ENCODE peak calls at places on chromosomes 16 and 17, in four cellular contexts. M, O, N and J are unnamed samples.

GRCh38 chr17:74432484-74433391 is 850 bp downstream of the GPRC5C start:
- DNase-seq in M (no peak), N (no peak), O (no peak), J (no peak)

GRCh38 chr16:82187829-82188228 is 17.8 kb upstream of the MPHOSPH6 start:
- DNase-seq in M (no peak), N (no peak), O (no peak), J (no peak)

GRCh38 chr17:15194859-15195277 is 70.3 kb downstream of the PMP22 start:
- DNase-seq in O (no peak), M (no peak), N (no peak), J (peak; percentile 2)

GRCh38 chr16:55155815-55156214 is 168.2 kb upstream of the IRX6 start:
- DNase-seq in M (no peak), O (peak; percentile 46), N (no peak), J (no peak)

GRCh38 chr16:57390635-57391307 is 13.8 kb upstream of the CCL17 start:
- DNase-seq in O (no peak), N (no peak), M (no peak), J (no peak)

GRCh38 chr17:30819941-30820705 is 4.4 kb downstream of the CRLF3 start:
- DNase-seq in O (no peak), M (no peak), N (no peak), J (peak; percentile 9)

GRCh38 chr17:57186231-57187019 is 69.9 kb upstream of the MSI2 start:
- DNase-seq in N (no peak), M (no peak), O (no peak), J (no peak)

GRCh38 chr17:33169580-33170285 is 123.4 kb downstream of the ASIC2 start:
- DNase-seq in N (no peak), M (peak; percentile 23), O (no peak), J (peak; percentile 57)

GRCh38 chr17:10870651-10871050 is 32.8 kb upstream of the PIRT start:
- DNase-seq in M (no peak), O (no peak), N (no peak), J (no peak)

GRCh38 chr17:27323538-27324212 is 29.8 kb downstream of the WSB1 start:
- DNase-seq in O (peak; percentile 53), M (peak; percentile 69), N (peak; percentile 77), J (peak; percentile 16)

GRCh38 chr17:80104321-80104955 is 3.1 kb downstream of the GAA start:
- DNase-seq in N (no peak), O (no peak), M (no peak), J (no peak)

GRCh38 chr16:53024045-53024444 is 28.7 kb downstream of the CHD9NB start:
- DNase-seq in O (peak; percentile 28), N (no peak), M (no peak), J (no peak)

GRCh38 chr17:81685108-81685507 is 1.3 kb downstream of the HGS start:
- DNase-seq in N (no peak), O (no peak), M (no peak), J (peak; percentile 87)

GRCh38 chr17:82917656-82918345 is 78.0 kb upstream of the ZNF750 start:
- DNase-seq in N (peak; percentile 23), O (peak; percentile 50), M (no peak), J (peak; percentile 23)

GRCh38 chr16:49542391-49542891 is 168.8 kb downstream of the C16orf78 start:
- DNase-seq in O (no peak), M (no peak), N (no peak), J (no peak)

GRCh38 chr17:44324571-44325275 is at the start of gene SLC25A39:
- DNase-seq in M (peak; percentile 97), O (peak; percentile 95), N (peak; percentile 85), J (peak; percentile 93)

GRCh38 chr17:74099441-74100340 is 103.8 kb upstream of the RPL38 start:
- DNase-seq in N (no peak), M (no peak), O (no peak), J (no peak)

GRCh38 chr17:78284146-78284545 is 52.7 kb downstream of the TMEM235 start:
- DNase-seq in O (no peak), M (peak; percentile 79), N (no peak), J (peak; percentile 63)

GRCh38 chr17:21242026-21242700 is 11.0 kb downstream of the NATD1 start:
- DNase-seq in N (no peak), M (no peak), O (no peak), J (no peak)

GRCh38 chr16:70301121-70301520 is 2.1 kb downstream of the DDX19B start:
- DNase-seq in M (no peak), N (no peak), O (no peak), J (no peak)

GRCh38 chr16:4346205-4346781 is 4.8 kb downstream of the PAM16 start:
- DNase-seq in N (peak; percentile 42), M (no peak), O (no peak), J (no peak)

GRCh38 chr17:17026163-17026562 is 16.1 kb upstream of the MPRIP start:
- DNase-seq in M (no peak), N (no peak), O (no peak), J (no peak)

DNA sequence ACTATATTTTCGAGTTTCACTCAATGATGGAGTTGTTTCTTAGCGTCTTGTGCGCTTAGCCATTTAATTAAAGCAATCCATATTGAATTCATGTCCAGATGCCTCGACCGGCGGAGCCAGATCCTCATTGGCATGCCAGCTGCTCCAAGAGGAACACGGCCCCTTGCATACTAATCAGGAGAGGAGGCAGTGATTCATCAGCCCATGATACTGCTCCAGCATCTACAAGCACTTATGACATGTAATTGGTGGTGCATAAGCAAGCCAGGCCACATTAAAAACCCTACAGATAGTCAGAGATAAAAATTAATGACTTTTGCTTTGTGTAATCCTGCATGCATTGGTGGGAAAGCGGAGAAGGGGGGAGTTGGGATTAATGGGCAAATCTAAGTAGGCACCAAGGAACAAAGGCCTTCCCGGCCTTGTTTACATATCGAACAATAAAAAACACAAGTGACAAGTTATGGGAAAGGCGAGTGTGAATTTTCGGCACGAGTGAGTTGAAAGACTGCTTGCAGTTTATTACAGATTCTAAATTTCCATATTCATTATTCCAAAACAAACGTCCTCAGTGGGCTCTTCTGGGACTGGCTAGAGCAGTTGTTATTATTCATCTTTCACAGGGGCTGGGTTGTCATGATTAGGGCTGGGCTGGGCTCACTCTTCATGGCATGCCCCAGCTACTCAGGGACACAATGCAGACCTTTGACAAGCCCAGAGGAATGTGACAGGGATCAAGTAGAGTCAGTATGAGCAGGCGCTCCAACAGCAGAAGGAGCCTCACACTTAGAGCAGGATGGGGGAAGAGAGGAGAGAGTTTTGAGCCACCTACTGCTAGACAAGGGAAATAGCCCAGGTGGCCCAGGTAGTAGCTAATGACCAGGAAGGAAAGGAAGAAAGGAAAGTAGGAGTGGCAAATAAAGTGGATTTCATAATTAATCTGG is 281.7 kb upstream of the ZFHX3 start:
- DNase-seq in M (no peak), N (peak; percentile 8), O (no peak), J (no peak)
- TF ChIP-seq CEBPB in M (no peak), N (no peak), O (no peak), J (no peak)

DNA sequence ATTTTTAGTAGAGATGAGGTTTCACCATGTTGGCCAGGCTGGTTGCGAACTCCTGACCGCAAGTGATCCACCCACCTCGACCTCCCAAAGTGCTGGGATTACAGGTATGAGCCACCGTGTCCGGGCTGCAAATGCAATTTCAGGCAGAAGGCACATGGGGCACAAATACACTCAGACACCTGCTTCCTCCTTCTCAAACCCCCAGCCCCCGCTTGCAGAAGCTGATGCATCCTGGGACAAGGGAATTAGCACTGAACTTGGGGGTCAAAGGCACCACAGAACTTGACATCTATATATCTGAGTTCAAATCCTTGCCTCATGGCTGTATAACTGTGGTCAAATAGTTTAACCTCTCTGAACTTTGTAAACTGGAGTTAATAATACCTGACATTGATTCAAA is 4.1 kb upstream of the ARL5C start:
- DNase-seq in O (no peak), N (no peak), M (no peak), J (no peak)
- TF ChIP-seq MAZ in O (no peak), N (no peak), M (no peak), J (no peak)

DNA sequence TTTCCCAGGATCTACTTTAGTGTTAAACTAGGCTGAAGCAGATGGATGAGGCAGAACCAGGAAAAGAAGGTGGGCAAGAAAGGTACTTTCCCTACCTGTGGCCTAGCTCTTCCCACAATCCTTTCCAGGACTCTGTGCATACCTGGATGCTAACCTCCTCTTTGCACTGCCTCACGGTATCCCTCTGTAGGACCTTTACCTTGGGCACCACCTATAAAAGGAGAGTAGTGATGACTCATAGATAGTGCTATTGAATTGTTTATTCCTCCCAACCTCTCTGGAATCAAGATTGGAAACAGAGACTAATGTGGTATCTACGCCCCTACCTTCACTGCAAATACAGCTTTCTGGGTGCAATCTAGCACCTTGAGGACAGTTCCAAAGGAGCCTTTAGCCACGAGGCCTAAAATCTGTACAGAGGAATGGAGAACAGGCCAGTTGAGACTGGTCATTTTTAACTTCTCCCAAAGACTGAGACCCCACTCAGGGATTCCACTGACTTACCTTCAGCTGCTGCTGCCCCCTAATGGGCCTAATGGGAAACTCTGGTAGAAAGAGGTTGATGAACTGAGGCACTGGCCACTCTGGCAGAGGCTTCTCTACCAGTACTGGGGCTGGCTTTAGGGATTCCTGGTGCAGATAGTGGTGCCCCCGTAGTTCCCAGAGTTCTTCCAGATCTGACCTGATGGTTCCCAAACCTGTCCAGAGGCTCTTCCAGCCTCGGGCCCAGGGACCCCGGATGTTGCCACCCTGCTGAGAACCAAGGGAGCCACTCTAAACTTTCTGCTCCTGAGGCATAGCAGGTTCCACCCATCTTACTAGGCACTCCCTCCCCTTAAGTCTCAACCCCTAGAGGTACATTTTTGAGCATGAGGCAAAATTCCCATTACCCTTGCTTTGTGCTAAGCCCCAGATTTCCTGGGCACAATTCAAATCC is 781 bp downstream of the RSKR start:
- DNase-seq in O (peak; percentile 65), N (peak; percentile 52), M (peak; percentile 39), J (peak; percentile 22)
- TF ChIP-seq CEBPB in O (no peak), N (no peak), M (no peak), J (no peak)

GRCh38 chr16:79656537-79657115 is 56.1 kb upstream of the MAF start:
- DNase-seq in M (no peak), N (no peak), O (no peak), J (no peak)
- TF ChIP-seq MAZ in M (no peak), N (no peak), O (no peak), J (no peak)

DNA sequence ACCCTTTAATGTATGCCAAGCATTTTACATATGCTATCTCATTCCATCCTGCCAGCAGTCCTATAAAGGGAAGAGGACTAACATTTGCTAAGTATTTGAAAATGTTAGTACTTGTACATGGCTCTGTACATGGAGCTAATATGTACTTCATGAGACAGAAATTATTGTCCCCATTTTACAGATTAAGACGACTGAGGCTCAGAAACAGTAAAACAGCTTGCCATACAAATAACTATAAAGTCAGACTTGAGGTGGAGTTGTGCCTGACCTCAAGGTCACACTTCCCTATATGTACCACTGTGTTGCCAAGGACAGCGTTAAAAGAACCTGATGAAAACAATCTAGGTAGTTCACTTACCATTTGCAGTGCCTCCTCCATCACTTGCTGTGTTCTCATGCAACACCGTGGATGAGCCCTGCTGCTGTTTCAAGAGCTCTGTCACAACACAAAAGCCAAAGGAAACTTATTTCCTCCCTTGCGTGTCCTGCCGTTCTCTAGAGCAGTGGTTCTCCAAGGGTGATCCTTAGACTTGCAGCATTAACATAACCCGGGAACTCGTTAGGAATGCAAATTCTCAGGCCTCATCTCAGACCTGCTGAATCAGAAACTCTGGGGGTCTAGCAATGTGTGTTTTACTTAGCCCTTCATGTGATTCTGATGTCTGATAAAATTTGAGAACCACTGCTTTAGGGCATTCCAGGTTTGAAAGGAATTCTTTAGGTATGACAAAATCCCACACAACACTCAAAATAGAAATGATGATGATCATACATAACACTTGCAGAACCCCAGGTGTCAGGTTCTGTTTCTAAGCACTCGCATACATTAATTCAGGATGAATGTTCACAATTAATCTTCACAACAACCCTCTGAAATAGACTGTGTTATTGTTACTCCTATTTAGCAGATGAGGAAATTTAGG is 51.2 kb upstream of the MTMR4 start:
- DNase-seq in N (no peak), O (no peak), M (no peak), J (no peak)
- TF ChIP-seq CEBPB in N (no peak), O (no peak), M (no peak), J (no peak)